ENCODE peak calls at places on chromosomes 3 and 15, in nine cellular contexts. W is upper lobe of right lung; C is HCEC 1CT; P is dermis microvascular lymphatic vessel endothelial cell; Y is NCI-H1105; V is mesendoderm; L is activated T-helper 1 cell treated with Interleukin-2 at 50 U/mL for 16 hours; F is effector CD4-positive, alpha-beta T cell; U is coronary artery. R is an unnamed sample.

GRCh38 chr15:98673133-98673532 is 24.8 kb downstream of the IGF1R start:
- DNase-seq in Y (no peak), F (no peak), V (no peak), L (no peak), W (no peak), P (no peak), C (no peak), U (no peak), R (no peak)

GRCh38 chr3:140249188-140249587 is 314.2 kb downstream of the CLSTN2 start:
- DNase-seq in W (no peak), Y (no peak), P (no peak), L (no peak), V (peak), F (no peak), U (no peak), C (no peak), R (no peak)

GRCh38 chr3:64627471-64628321 is 60.1 kb downstream of the ADAMTS9 start:
- DNase-seq in V (peak), L (no peak), C (peak), F (no peak), Y (no peak), W (no peak), P (no peak), U (no peak), R (peak)

GRCh38 chr3:83928391-83928790 is 1030.4 kb upstream of the CADM2 start:
- DNase-seq in U (no peak), C (no peak), F (no peak), L (no peak), Y (no peak), W (no peak), V (peak), P (no peak), R (no peak)

GRCh38 chr3:42799376-42799775 is 4.9 kb downstream of the HIGD1A start:
- DNase-seq in P (no peak), V (no peak), W (no peak), U (no peak), Y (no peak), C (no peak), L (no peak), F (no peak), R (no peak)

GRCh38 chr3:156865732-156866131 is 39.6 kb downstream of the LEKR1 start:
- DNase-seq in P (no peak), U (no peak), V (no peak), W (no peak), L (no peak), Y (no peak), F (no peak), C (peak), R (peak)

GRCh38 chr3:171760475-171760874 is 49.8 kb downstream of the PLD1 start:
- DNase-seq in Y (no peak), W (no peak), C (no peak), P (no peak), U (no peak), V (no peak), F (no peak), L (no peak), R (no peak)

GRCh38 chr15:33013827-33014445 is 180.6 kb downstream of the FMN1 start:
- DNase-seq in F (no peak), U (no peak), Y (no peak), W (no peak), P (no peak), C (peak), V (no peak), L (no peak), R (peak)

GRCh38 chr15:79680721-79681120 is 216.1 kb downstream of the MTHFS start:
- DNase-seq in V (peak), P (no peak), F (no peak), L (no peak), Y (no peak), C (peak), W (no peak), U (no peak), R (peak)

GRCh38 chr3:56725175-56725574 is 42.1 kb upstream of the TASOR start:
- DNase-seq in P (no peak), F (peak), V (no peak), W (no peak), U (no peak), L (peak), Y (no peak), C (no peak), R (no peak)

GRCh38 chr3:159819676-159820075 is 169.0 kb upstream of the IL12A start:
- DNase-seq in C (no peak), W (no peak), L (no peak), U (no peak), F (no peak), Y (no peak), P (no peak), V (no peak), R (no peak)

GRCh38 chr15:85746641-85747040 is 48.1 kb downstream of the KLHL25 start:
- DNase-seq in W (no peak), U (peak), P (no peak), V (no peak), Y (no peak), L (no peak), F (no peak), C (no peak), R (no peak)

GRCh38 chr15:70503073-70503745 is 260.1 kb downstream of the UACA start:
- DNase-seq in F (no peak), V (no peak), P (no peak), L (no peak), W (peak), C (no peak), U (no peak), Y (no peak), R (no peak)

GRCh38 chr3:112973325-112974177 is 1.4 kb downstream of the CD200R1 start:
- DNase-seq in Y (peak), U (no peak), W (no peak), P (no peak), V (no peak), F (peak), C (no peak), L (no peak), R (no peak)

GRCh38 chr15:90550919-90551318 is 21.2 kb downstream of the CRTC3 start:
- DNase-seq in F (no peak), U (no peak), L (no peak), Y (no peak), V (no peak), W (no peak), P (no peak), C (no peak), R (no peak)

GRCh38 chr3:194617058-194617671 is 16.1 kb downstream of the TMEM44 start:
- DNase-seq in P (no peak), L (no peak), W (no peak), V (no peak), F (no peak), Y (no peak), C (no peak), U (peak), R (no peak)

GRCh38 chr3:56826831-56827722 is 25.3 kb upstream of the ARHGEF3 start:
- DNase-seq in W (no peak), L (no peak), Y (no peak), V (no peak), P (no peak), F (no peak), C (peak), U (no peak), R (no peak)

GRCh38 chr15:82079736-82080135 is 33.9 kb upstream of the MEX3B start:
- DNase-seq in C (no peak), Y (no peak), V (no peak), L (no peak), F (no peak), U (no peak), W (no peak), P (no peak), R (no peak)

GRCh38 chr3:141940204-141940776 is 63.8 kb downstream of the ATP1B3 start:
- DNase-seq in P (no peak), V (peak), U (no peak), F (no peak), Y (peak), W (no peak), L (no peak), C (peak), R (peak)

GRCh38 chr15:77025471-77025901 is 30.6 kb downstream of the PSTPIP1 start:
- DNase-seq in W (no peak), Y (no peak), L (no peak), C (no peak), F (no peak), U (peak), P (no peak), V (no peak), R (no peak)

GRCh38 chr3:4744405-4745239 is 234.6 kb upstream of the BHLHE40 start:
- DNase-seq in U (no peak), F (no peak), Y (no peak), V (peak), C (peak), W (no peak), L (no peak), P (no peak), R (peak)

GRCh38 chr15:27042230-27042629 is 71.2 kb downstream of the GABRG3 start:
- DNase-seq in F (no peak), P (no peak), Y (no peak), W (no peak), V (no peak), U (no peak), C (no peak), L (no peak), R (no peak)

GRCh38 chr3:4494807-4495200 is 1.7 kb downstream of the ITPR1 start:
- DNase-seq in C (no peak), F (no peak), P (no peak), U (no peak), W (no peak), V (no peak), L (no peak), Y (no peak), R (no peak)

GRCh38 chr15:29939404-29939803 is 117.1 kb upstream of the TJP1 start:
- DNase-seq in U (no peak), C (peak), P (no peak), Y (no peak), F (no peak), L (no peak), W (no peak), V (no peak), R (no peak)

GRCh38 chr3:192039593-192039992 is 578.6 kb downstream of the PYDC2 start:
- DNase-seq in F (no peak), W (no peak), U (no peak), V (peak), L (no peak), Y (no peak), C (no peak), P (no peak), R (no peak)

GRCh38 chr3:168325684-168326083 is 230.0 kb upstream of the GOLIM4 start:
- DNase-seq in Y (no peak), U (no peak), C (no peak), V (no peak), L (no peak), W (no peak), P (no peak), F (no peak), R (no peak)

GRCh38 chr15:90099072-90099867 is 3.0 kb downstream of the IDH2 start:
- DNase-seq in F (peak), U (no peak), W (no peak), Y (no peak), L (no peak), V (no peak), P (no peak), C (no peak), R (no peak)

GRCh38 chr15:48144889-48145288 is 24.1 kb downstream of the SLC24A5 start:
- DNase-seq in W (no peak), U (no peak), C (peak), V (no peak), Y (no peak), P (no peak), L (no peak), F (no peak), R (no peak)

GRCh38 chr3:123396171-123397049 is 52.5 kb downstream of the ADCY5 start:
- DNase-seq in P (no peak), F (no peak), L (no peak), V (no peak), U (no peak), W (no peak), C (no peak), Y (no peak), R (no peak)

GRCh38 chr15:33915571-33916407 is 52.5 kb upstream of the CHRM5 start:
- DNase-seq in U (no peak), L (no peak), Y (no peak), V (peak), C (no peak), F (no peak), W (no peak), P (no peak), R (no peak)

GRCh38 chr3:77456881-77457280 is 417.0 kb downstream of the ROBO2 start:
- DNase-seq in U (no peak), W (no peak), P (no peak), V (no peak), F (no peak), Y (no peak), C (no peak), L (no peak), R (no peak)

GRCh38 chr3:115819785-115820384 is 196.6 kb downstream of the GAP43 start:
- DNase-seq in W (no peak), Y (peak), U (no peak), C (peak), V (peak), F (peak), P (peak), L (no peak), R (peak)

GRCh38 chr3:146131616-146132410 is 29.2 kb downstream of the PLOD2 start:
- DNase-seq in U (no peak), F (no peak), Y (no peak), P (no peak), W (no peak), L (no peak), C (peak), V (no peak), R (no peak)

R was measured in endothelial cell of umbilical vein.